ENCODE peak calls at places on chromosomes 7 and 10, in six cellular contexts. One of them, this sample, is unnamed.

GRCh38 chr10:91632671-91633550 is at the start of gene PPP1R3C:
- DNase-seq in caudate nucleus: peak
- DNase-seq in GM23248: peak
- DNase-seq in NCI-H2081: peak
- DNase-seq in ovary: peak
- DNase-seq in mucosa of gallbladder: peak
- DNase-seq in this sample: peak

GRCh38 chr10:69375307-69376151 is 41.2 kb downstream of the TACR2 start:
- DNase-seq in caudate nucleus: no peak
- DNase-seq in GM23248: peak
- DNase-seq in NCI-H2081: no peak
- DNase-seq in ovary: peak
- DNase-seq in mucosa of gallbladder: peak
- DNase-seq in this sample: peak

GRCh38 chr10:53052765-53053164 is 280.2 kb upstream of the MBL2 start:
- DNase-seq in caudate nucleus: no peak
- DNase-seq in GM23248: no peak
- DNase-seq in NCI-H2081: no peak
- DNase-seq in ovary: no peak
- DNase-seq in mucosa of gallbladder: no peak
- DNase-seq in this sample: no peak

GRCh38 chr7:103752995-103753394 is 236.5 kb downstream of the RELN start:
- DNase-seq in caudate nucleus: no peak
- DNase-seq in GM23248: peak
- DNase-seq in NCI-H2081: no peak
- DNase-seq in ovary: no peak
- DNase-seq in mucosa of gallbladder: no peak
- DNase-seq in this sample: no peak

GRCh38 chr10:95741807-95742528 is 14.0 kb upstream of the ENTPD1 start:
- DNase-seq in caudate nucleus: no peak
- DNase-seq in GM23248: peak
- DNase-seq in NCI-H2081: no peak
- DNase-seq in ovary: no peak
- DNase-seq in mucosa of gallbladder: peak
- DNase-seq in this sample: no peak

GRCh38 chr10:69340695-69341094 is 62.4 kb downstream of the HK1 start:
- DNase-seq in caudate nucleus: no peak
- DNase-seq in GM23248: no peak
- DNase-seq in NCI-H2081: no peak
- DNase-seq in ovary: no peak
- DNase-seq in mucosa of gallbladder: no peak
- DNase-seq in this sample: no peak

GRCh38 chr10:105195831-105196230 is 554.7 kb downstream of the SORCS3 start:
- DNase-seq in caudate nucleus: no peak
- DNase-seq in GM23248: no peak
- DNase-seq in NCI-H2081: no peak
- DNase-seq in ovary: no peak
- DNase-seq in mucosa of gallbladder: no peak
- DNase-seq in this sample: no peak

GRCh38 chr10:93445097-93445960 is 36.8 kb downstream of the MYOF start:
- DNase-seq in caudate nucleus: no peak
- DNase-seq in GM23248: peak
- DNase-seq in NCI-H2081: peak
- DNase-seq in ovary: peak
- DNase-seq in mucosa of gallbladder: peak
- DNase-seq in this sample: peak

GRCh38 chr7:28181921-28182517 is 1.4 kb upstream of the JAZF1 start:
- DNase-seq in caudate nucleus: peak
- DNase-seq in GM23248: no peak
- DNase-seq in NCI-H2081: no peak
- DNase-seq in ovary: peak
- DNase-seq in mucosa of gallbladder: no peak
- DNase-seq in this sample: peak

This sample was measured in hippocampal formation.